ENCODE peak calls at places on chromosomes 4 and X, in nine cellular contexts. E, J, C, T, A, P, M, N and B are unnamed samples.

GRCh38 chr4:166073783-166074182 is 200.7 kb downstream of the TLL1 start:
- DNase-seq in E (no peak), J (no peak), C (no peak), T (no peak), A (no peak), P (no peak), M (no peak), N (no peak), B (no peak)

GRCh38 chr4:155734065-155734464 is 24.8 kb upstream of the GUCY1B1 start:
- DNase-seq in E (peak), J (no peak), C (peak), T (peak), A (no peak), P (no peak), M (no peak), N (no peak), B (no peak)

GRCh38 chr4:101345271-101345595 is 2.1 kb downstream of the PPP3CA start:
- DNase-seq in E (peak), J (peak), C (peak), T (no peak), A (no peak), P (no peak), M (peak), N (peak), B (peak)

GRCh38 chrX:6645216-6645615 is 110.3 kb upstream of the VCX3A start:
- DNase-seq in E (no peak), J (no peak), C (no peak), T (no peak), A (no peak), P (no peak), M (no peak), N (no peak), B (no peak)

GRCh38 chr4:174520655-174521054 is 1.6 kb downstream of the HPGD start:
- DNase-seq in E (no peak), J (no peak), C (no peak), T (no peak), A (no peak), P (no peak), M (no peak), N (no peak), B (no peak)

GRCh38 chr4:6177587-6178197 is 22.7 kb downstream of the JAKMIP1 start:
- DNase-seq in E (no peak), J (no peak), C (no peak), T (peak), A (no peak), P (no peak), M (no peak), N (no peak), B (peak)

GRCh38 chrX:76148753-76149152 is 24.1 kb upstream of the PBDC1 start:
- DNase-seq in E (peak), J (peak), C (peak), T (peak), A (no peak), P (peak), M (peak), N (no peak), B (peak)

GRCh38 chr4:2789801-2790582 is 2.9 kb upstream of the SH3BP2 start:
- DNase-seq in E (no peak), J (no peak), C (no peak), T (no peak), A (no peak), P (no peak), M (no peak), N (no peak), B (no peak)

GRCh38 chrX:37349131-37350033 is at the start of gene PRRG1:
- DNase-seq in E (peak), J (peak), C (peak), T (peak), A (peak), P (peak), M (peak), N (no peak), B (no peak)

GRCh38 chr4:29336851-29337250 is 1383.3 kb upstream of the PCDH7 start:
- DNase-seq in E (no peak), J (no peak), C (no peak), T (no peak), A (no peak), P (no peak), M (no peak), N (no peak), B (no peak)

GRCh38 chrX:39174761-39175417 is 373.6 kb downstream of the MID1IP1 start:
- DNase-seq in E (peak), J (no peak), C (peak), T (no peak), A (no peak), P (no peak), M (no peak), N (no peak), B (peak)

GRCh38 chr4:22021116-22021515 is 72.5 kb upstream of the KCNIP4 start:
- DNase-seq in E (no peak), J (no peak), C (no peak), T (no peak), A (no peak), P (no peak), M (no peak), N (no peak), B (no peak)

GRCh38 chr4:73728091-73728741 is 12.2 kb upstream of the CXCL8 start:
- DNase-seq in E (peak), J (no peak), C (no peak), T (no peak), A (no peak), P (no peak), M (no peak), N (no peak), B (no peak)

GRCh38 chr4:135256111-135256510 is 1054.5 kb upstream of the PABPC4L start:
- DNase-seq in E (no peak), J (no peak), C (no peak), T (no peak), A (no peak), P (no peak), M (no peak), N (no peak), B (no peak)

GRCh38 chrX:115624916-115625315 is 63.9 kb downstream of the PLS3 start:
- DNase-seq in E (no peak), J (no peak), C (no peak), T (no peak), A (no peak), P (no peak), M (no peak), N (no peak), B (no peak)

GRCh38 chr4:168605411-168605810 is 108.6 kb downstream of the PALLD start:
- DNase-seq in E (peak), J (no peak), C (peak), T (no peak), A (no peak), P (no peak), M (no peak), N (no peak), B (no peak)

GRCh38 chr4:80542747-80543146 is 207.2 kb downstream of the CFAP299 start:
- DNase-seq in E (no peak), J (no peak), C (no peak), T (no peak), A (no peak), P (no peak), M (no peak), N (no peak), B (no peak)

GRCh38 chrX:147811803-147812202 is 99.9 kb upstream of the FMR1 start:
- DNase-seq in E (no peak), J (no peak), C (no peak), T (no peak), A (no peak), P (no peak), M (no peak), N (no peak), B (no peak)

GRCh38 chr4:40515398-40516293 is 114.0 kb downstream of the RBM47 start:
- DNase-seq in E (peak), J (no peak), C (peak), T (no peak), A (no peak), P (no peak), M (peak), N (peak), B (peak)

GRCh38 chr4:170374770-170375169 is 285.0 kb upstream of the AADAT start:
- DNase-seq in E (no peak), J (no peak), C (no peak), T (peak), A (no peak), P (no peak), M (peak), N (peak), B (peak)

GRCh38 chr4:41814565-41814964 is 66.0 kb upstream of the PHOX2B start:
- DNase-seq in E (peak), J (no peak), C (peak), T (peak), A (no peak), P (no peak), M (peak), N (no peak), B (no peak)

GRCh38 chr4:24892778-24893177 is 20.1 kb downstream of the CCDC149 start:
- DNase-seq in E (no peak), J (no peak), C (no peak), T (no peak), A (no peak), P (no peak), M (no peak), N (no peak), B (no peak)

GRCh38 chr4:128358903-128359260 is 71.3 kb upstream of the PGRMC2 start:
- DNase-seq in E (no peak), J (no peak), C (no peak), T (no peak), A (no peak), P (no peak), M (no peak), N (no peak), B (no peak)

GRCh38 chr4:168815373-168816345 is 194.4 kb downstream of the CBR4 start:
- DNase-seq in E (peak), J (no peak), C (peak), T (no peak), A (no peak), P (no peak), M (no peak), N (no peak), B (no peak)

GRCh38 chrX:69522052-69522451 is 17.9 kb downstream of the NALF2 start:
- DNase-seq in E (no peak), J (no peak), C (no peak), T (no peak), A (no peak), P (peak), M (no peak), N (no peak), B (no peak)

GRCh38 chrX:115547448-115547847 is 13.5 kb upstream of the PLS3 start:
- DNase-seq in E (no peak), J (no peak), C (no peak), T (no peak), A (no peak), P (no peak), M (no peak), N (no peak), B (no peak)

GRCh38 chr4:94306713-94307112 is 35.9 kb downstream of the HPGDS start:
- DNase-seq in E (no peak), J (no peak), C (peak), T (no peak), A (no peak), P (no peak), M (no peak), N (no peak), B (no peak)

GRCh38 chr4:3252480-3252828 is 3.5 kb downstream of the MSANTD1 start:
- DNase-seq in E (no peak), J (no peak), C (no peak), T (no peak), A (no peak), P (no peak), M (no peak), N (no peak), B (no peak)

GRCh38 chrX:155028192-155028591 is 1.5 kb downstream of the FUNDC2 start:
- DNase-seq in E (no peak), J (no peak), C (no peak), T (no peak), A (no peak), P (no peak), M (no peak), N (no peak), B (peak)

GRCh38 chrX:18748499-18748898 is 41.1 kb downstream of the PPEF1 start:
- DNase-seq in E (no peak), J (no peak), C (no peak), T (no peak), A (no peak), P (no peak), M (no peak), N (no peak), B (no peak)

GRCh38 chr4:93327346-93327745 is 501.2 kb upstream of the ATOH1 start:
- DNase-seq in E (no peak), J (no peak), C (no peak), T (no peak), A (no peak), P (no peak), M (no peak), N (no peak), B (no peak)

GRCh38 chr4:100494166-100494565 is 23.7 kb downstream of the EMCN start:
- DNase-seq in E (peak), J (no peak), C (no peak), T (no peak), A (no peak), P (no peak), M (no peak), N (no peak), B (no peak)

GRCh38 chr4:17722361-17722710 is 59.1 kb downstream of the FAM184B start:
- DNase-seq in E (no peak), J (no peak), C (no peak), T (no peak), A (peak), P (no peak), M (no peak), N (no peak), B (no peak)

GRCh38 chrX:6384391-6384790 is 150.5 kb downstream of the VCX3A start:
- DNase-seq in E (no peak), J (no peak), C (no peak), T (no peak), A (no peak), P (no peak), M (peak), N (no peak), B (no peak)

GRCh38 chr4:10273030-10273429 is 156.4 kb upstream of the WDR1 start:
- DNase-seq in E (peak), J (no peak), C (peak), T (no peak), A (no peak), P (no peak), M (no peak), N (no peak), B (peak)

DNA sequence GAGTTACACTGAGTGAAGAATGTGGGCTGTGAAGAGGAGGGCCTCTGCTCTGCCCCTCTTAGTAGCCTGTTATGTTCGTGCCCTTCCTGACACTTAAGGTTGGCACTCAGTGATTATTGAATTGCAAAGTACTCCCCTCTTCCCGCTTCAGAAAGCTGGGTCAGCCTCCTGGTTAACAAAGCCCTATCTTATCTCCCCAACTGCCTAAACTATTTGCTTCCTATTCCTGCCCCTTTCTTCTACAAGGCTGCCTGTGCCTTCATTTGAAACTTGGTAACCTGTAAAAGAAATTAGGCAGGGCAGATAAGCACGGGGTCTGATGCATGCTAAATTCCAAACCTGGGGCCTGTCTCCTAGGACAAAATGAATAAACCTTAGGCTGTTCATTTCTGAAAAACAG is 23.1 kb upstream of the TMEM150C start:
- DNase-seq in E (no peak), J (no peak), C (no peak), T (no peak), A (no peak), P (no peak), M (no peak), N (no peak), B (no peak)
- TF ChIP-seq CTCF in E (no peak), J (no peak), C (no peak), T (no peak), A (no peak), P (no peak), M (no peak), N (no peak), B (no peak)

GRCh38 chr4:15400911-15401671 is 26.7 kb upstream of the C1QTNF7 start:
- DNase-seq in E (peak), J (peak), C (peak), T (no peak), A (peak), P (peak), M (no peak), N (no peak), B (peak)
- TF ChIP-seq CTCF in E (no peak), J (no peak), C (no peak), T (no peak), A (no peak), P (no peak), M (no peak), N (no peak), B (no peak)

GRCh38 chrX:2931155-2931554 is 2.0 kb upstream of the ARSD start:
- DNase-seq in E (no peak), J (no peak), C (no peak), T (no peak), A (no peak), P (no peak), M (no peak), N (no peak), B (no peak)

GRCh38 chrX:2928583-2929434 is at the start of gene ARSD:
- DNase-seq in E (peak), J (peak), C (peak), T (no peak), A (peak), P (peak), M (peak), N (no peak), B (peak)

GRCh38 chrX:2931612-2932011 is 2.5 kb upstream of the ARSD start:
- DNase-seq in E (no peak), J (no peak), C (no peak), T (no peak), A (no peak), P (no peak), M (no peak), N (no peak), B (no peak)

GRCh38 chrX:2926664-2927275 is 2.4 kb downstream of the ARSD start:
- DNase-seq in E (no peak), J (no peak), C (no peak), T (no peak), A (no peak), P (no peak), M (no peak), N (no peak), B (no peak)

DNA sequence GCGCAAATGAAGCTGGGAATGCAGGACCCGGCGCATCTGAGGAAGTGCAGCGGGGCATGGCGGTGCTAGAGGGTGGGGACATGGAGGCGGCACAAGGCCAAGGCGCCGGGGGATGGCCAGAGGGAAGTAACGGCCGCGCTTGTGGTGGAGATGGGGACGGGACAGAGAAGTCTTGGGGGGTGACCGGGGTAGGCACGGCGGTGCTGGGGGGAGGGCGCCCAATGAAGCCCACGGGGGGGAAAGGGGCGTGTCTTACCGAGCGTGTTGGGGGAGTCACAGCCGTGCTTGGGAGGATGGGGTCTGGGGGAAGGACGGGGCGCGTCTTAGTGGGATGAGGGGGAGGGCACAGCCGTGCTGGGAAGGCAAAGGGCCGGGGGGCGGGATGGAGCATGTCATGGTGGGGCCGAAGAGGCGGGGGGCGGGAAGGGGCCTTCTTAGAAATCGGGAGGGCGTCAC is 984 bp downstream of the ARSD start:
- DNase-seq in E (no peak), J (peak), C (no peak), T (no peak), A (peak), P (no peak), M (peak), N (no peak), B (no peak)
- TF ChIP-seq CTCF in E (no peak), J (no peak), C (no peak), T (no peak), A (no peak), P (no peak), M (no peak), N (no peak), B (no peak)

GRCh38 chr4:113960684-113961321 is 18.6 kb downstream of the ARSJ start:
- DNase-seq in E (no peak), J (no peak), C (no peak), T (no peak), A (no peak), P (no peak), M (no peak), N (no peak), B (no peak)
- TF ChIP-seq CTCF in E (no peak), J (no peak), C (no peak), T (no peak), A (no peak), P (no peak), M (no peak), N (no peak), B (no peak)

GRCh38 chrX:48539345-48540014 is at the start of gene TBC1D25:
- DNase-seq in E (peak), J (peak), C (peak), T (peak), A (peak), P (peak), M (peak), N (peak), B (peak)
- TF ChIP-seq CTCF in E (peak), J (peak), C (no peak), T (peak), A (peak), P (peak), M (no peak), N (peak), B (no peak)

GRCh38 chr4:139768913-139769312 is 103.3 kb downstream of the MGST2 start:
- DNase-seq in E (no peak), J (no peak), C (no peak), T (no peak), A (no peak), P (no peak), M (no peak), N (no peak), B (no peak)
- TF ChIP-seq CTCF in E (no peak), J (no peak), C (peak), T (peak), A (no peak), P (no peak), M (no peak), N (no peak), B (no peak)

GRCh38 chr4:79044260-79044659 is 105.0 kb upstream of the PAQR3 start:
- DNase-seq in E (no peak), J (no peak), C (no peak), T (peak), A (no peak), P (no peak), M (no peak), N (no peak), B (no peak)

GRCh38 chr4:79046191-79046590 is 107.0 kb upstream of the PAQR3 start:
- DNase-seq in E (no peak), J (no peak), C (no peak), T (no peak), A (no peak), P (no peak), M (no peak), N (no peak), B (no peak)

DNA sequence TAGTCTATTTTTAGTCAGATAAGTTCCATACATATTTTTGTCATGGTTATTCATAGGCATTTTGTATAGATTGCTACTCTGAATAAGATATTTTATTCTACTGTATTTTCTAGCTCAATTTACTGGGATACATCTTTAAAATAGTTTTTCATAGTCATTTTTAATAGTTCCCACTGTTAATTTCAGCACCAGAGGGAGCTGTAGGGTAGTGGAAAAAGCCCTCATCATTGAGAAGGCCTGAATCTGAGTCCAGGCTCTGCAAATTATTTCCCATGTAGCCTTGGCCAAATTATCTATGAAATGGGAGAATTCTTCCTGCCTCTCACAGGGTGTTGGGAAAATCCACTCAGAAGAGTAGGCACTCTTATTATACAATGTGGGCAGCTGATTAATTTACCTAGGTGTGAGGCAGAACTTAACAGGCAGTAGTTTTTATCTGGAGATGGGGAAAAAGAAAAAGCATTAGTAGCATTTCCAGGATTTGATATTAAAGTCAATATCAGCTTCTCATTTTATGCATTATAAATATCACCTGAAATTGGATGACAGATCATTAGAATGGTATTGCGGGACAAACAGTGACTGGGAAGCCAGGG is 102.9 kb upstream of the PAQR3 start:
- DNase-seq in E (peak), J (peak), C (peak), T (peak), A (no peak), P (no peak), M (no peak), N (no peak), B (no peak)
- TF ChIP-seq CTCF in E (peak), J (peak), C (peak), T (peak), A (peak), P (peak), M (peak), N (peak), B (no peak)

GRCh38 chrX:17082831-17083230 is 136.4 kb downstream of the REPS2 start:
- DNase-seq in E (peak), J (no peak), C (no peak), T (peak), A (no peak), P (no peak), M (no peak), N (no peak), B (no peak)
- TF ChIP-seq CTCF in E (no peak), J (no peak), C (no peak), T (no peak), A (no peak), P (peak), M (peak), N (no peak), B (no peak)